ENCODE peak calls at places on chromosome 2, in ten cellular contexts. One of them, this sample, is unnamed.

GRCh38 chr2:219280682-219281081 is 1.5 kb downstream of the DNAJB2 start:
- DNase-seq in spleen: no peak
- DNase-seq in endothelial cell of umbilical vein: no peak
- DNase-seq in uterus: no peak
- DNase-seq in NT2/D1: no peak
- DNase-seq in thyroid gland: no peak
- DNase-seq in right atrium auricular region: no peak
- DNase-seq in astrocyte: no peak
- DNase-seq in heart left ventricle: no peak
- DNase-seq in cardiac muscle cell: no peak
- DNase-seq in this sample: no peak

GRCh38 chr2:134282638-134283400 is 28.9 kb downstream of the MGAT5 start:
- DNase-seq in spleen: no peak
- DNase-seq in endothelial cell of umbilical vein: no peak
- DNase-seq in uterus: no peak
- DNase-seq in NT2/D1: no peak
- DNase-seq in thyroid gland: no peak
- DNase-seq in right atrium auricular region: no peak
- DNase-seq in astrocyte: no peak
- DNase-seq in heart left ventricle: no peak
- DNase-seq in cardiac muscle cell: no peak
- DNase-seq in this sample: no peak

GRCh38 chr2:237281900-237282306 is 132.1 kb downstream of the COL6A3 start:
- DNase-seq in spleen: no peak
- DNase-seq in endothelial cell of umbilical vein: no peak
- DNase-seq in uterus: no peak
- DNase-seq in NT2/D1: no peak
- DNase-seq in thyroid gland: no peak
- DNase-seq in right atrium auricular region: no peak
- DNase-seq in astrocyte: peak; percentile 93
- DNase-seq in heart left ventricle: no peak
- DNase-seq in cardiac muscle cell: no peak
- DNase-seq in this sample: no peak

GRCh38 chr2:215015421-215015820 is 123.0 kb downstream of the ABCA12 start:
- DNase-seq in spleen: no peak
- DNase-seq in endothelial cell of umbilical vein: no peak
- DNase-seq in uterus: no peak
- DNase-seq in NT2/D1: no peak
- DNase-seq in thyroid gland: no peak
- DNase-seq in right atrium auricular region: no peak
- DNase-seq in astrocyte: no peak
- DNase-seq in heart left ventricle: no peak
- DNase-seq in cardiac muscle cell: no peak
- DNase-seq in this sample: no peak

GRCh38 chr2:134290363-134290762 is 36.5 kb downstream of the MGAT5 start:
- DNase-seq in spleen: no peak
- DNase-seq in endothelial cell of umbilical vein: no peak
- DNase-seq in uterus: no peak
- DNase-seq in NT2/D1: no peak
- DNase-seq in thyroid gland: no peak
- DNase-seq in right atrium auricular region: no peak
- DNase-seq in astrocyte: no peak
- DNase-seq in heart left ventricle: no peak
- DNase-seq in cardiac muscle cell: no peak
- DNase-seq in this sample: no peak

GRCh38 chr2:160651416-160652200 is 158.0 kb upstream of the RBMS1 start:
- DNase-seq in spleen: no peak
- DNase-seq in endothelial cell of umbilical vein: peak; percentile 20
- DNase-seq in uterus: no peak
- DNase-seq in NT2/D1: no peak
- DNase-seq in thyroid gland: no peak
- DNase-seq in right atrium auricular region: no peak
- DNase-seq in astrocyte: peak; percentile 64
- DNase-seq in heart left ventricle: no peak
- DNase-seq in cardiac muscle cell: no peak
- DNase-seq in this sample: no peak

GRCh38 chr2:219661197-219661954 is 33.9 kb downstream of the SLC4A3 start:
- DNase-seq in spleen: no peak
- DNase-seq in endothelial cell of umbilical vein: no peak
- DNase-seq in uterus: no peak
- DNase-seq in NT2/D1: no peak
- DNase-seq in thyroid gland: no peak
- DNase-seq in right atrium auricular region: no peak
- DNase-seq in astrocyte: peak; percentile 64
- DNase-seq in heart left ventricle: no peak
- DNase-seq in cardiac muscle cell: no peak
- DNase-seq in this sample: no peak

GRCh38 chr2:218369374-218369773 is 12.7 kb upstream of the SLC11A1 start:
- DNase-seq in spleen: no peak
- DNase-seq in endothelial cell of umbilical vein: no peak
- DNase-seq in uterus: no peak
- DNase-seq in NT2/D1: no peak
- DNase-seq in thyroid gland: peak; percentile 75
- DNase-seq in right atrium auricular region: no peak
- DNase-seq in astrocyte: no peak
- DNase-seq in heart left ventricle: no peak
- DNase-seq in cardiac muscle cell: no peak
- DNase-seq in this sample: no peak

GRCh38 chr2:36413218-36413617 is 57.6 kb downstream of the CRIM1 start:
- DNase-seq in spleen: no peak
- DNase-seq in endothelial cell of umbilical vein: peak; percentile 88
- DNase-seq in uterus: no peak
- DNase-seq in NT2/D1: no peak
- DNase-seq in thyroid gland: no peak
- DNase-seq in right atrium auricular region: no peak
- DNase-seq in astrocyte: peak; percentile 39
- DNase-seq in heart left ventricle: no peak
- DNase-seq in cardiac muscle cell: no peak
- DNase-seq in this sample: no peak
- H3K4me1 ChIP-seq in spleen: peaks cover 17% of the 10 kb centered on the region
- H3K4me1 ChIP-seq in endothelial cell of umbilical vein: peaks cover 88% of the 10 kb centered on the region
- H3K4me1 ChIP-seq in uterus: no peaks in the 10 kb centered on the region
- H3K4me1 ChIP-seq in NT2/D1: peaks cover under 1% of the 10 kb centered on the region
- H3K4me1 ChIP-seq in thyroid gland: peaks cover 54% of the 10 kb centered on the region
- H3K4me1 ChIP-seq in right atrium auricular region: peaks cover 76% of the 10 kb centered on the region
- H3K4me1 ChIP-seq in astrocyte: peaks cover 28% of the 10 kb centered on the region
- H3K4me1 ChIP-seq in heart left ventricle: peaks cover 99% of the 10 kb centered on the region
- H3K4me1 ChIP-seq in cardiac muscle cell: no peaks in the 10 kb centered on the region
- H3K4me1 ChIP-seq in this sample: peaks cover 28% of the 10 kb centered on the region

DNA sequence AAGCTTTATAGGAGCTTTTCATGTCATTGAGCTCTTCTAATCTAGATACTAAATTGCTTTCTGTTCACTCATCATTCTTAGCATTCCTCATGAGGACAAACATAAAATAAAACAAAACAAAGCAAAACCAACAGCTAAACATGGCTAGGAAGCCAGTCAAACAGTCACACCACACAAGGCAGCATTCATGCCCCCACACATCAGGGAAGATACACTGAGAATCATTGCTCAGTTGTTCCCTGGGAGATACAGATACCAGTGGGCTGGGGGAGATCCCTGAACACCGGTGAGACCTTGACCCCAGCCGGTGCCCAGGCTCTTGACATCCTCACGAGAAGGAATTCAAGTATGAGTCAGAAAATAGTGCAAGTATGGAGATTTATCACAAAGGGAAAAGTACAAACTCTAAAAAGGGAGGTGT is 177.9 kb upstream of the ARL4C start:
- DNase-seq in spleen: no peak
- DNase-seq in endothelial cell of umbilical vein: no peak
- DNase-seq in uterus: no peak
- DNase-seq in NT2/D1: no peak
- DNase-seq in thyroid gland: no peak
- DNase-seq in right atrium auricular region: no peak
- DNase-seq in astrocyte: peak; percentile 79
- DNase-seq in heart left ventricle: no peak
- DNase-seq in cardiac muscle cell: no peak
- DNase-seq in this sample: no peak
- H3K4me3 ChIP-seq in spleen: no peak overlapping the region
- H3K4me3 ChIP-seq in endothelial cell of umbilical vein: no peak overlapping the region
- H3K4me3 ChIP-seq in uterus: no peak overlapping the region
- H3K4me3 ChIP-seq in NT2/D1: no peak overlapping the region
- H3K4me3 ChIP-seq in thyroid gland: no peak overlapping the region
- H3K4me3 ChIP-seq in right atrium auricular region: no peak overlapping the region
- H3K4me3 ChIP-seq in astrocyte: no peak overlapping the region
- H3K4me3 ChIP-seq in heart left ventricle: no peak overlapping the region
- H3K4me3 ChIP-seq in cardiac muscle cell: no peak overlapping the region
- H3K4me3 ChIP-seq in this sample: no peak overlapping the region

GRCh38 chr2:121475811-121476571 is 54.7 kb upstream of the RNU4ATAC start:
- DNase-seq in spleen: no peak
- DNase-seq in endothelial cell of umbilical vein: no peak
- DNase-seq in uterus: no peak
- DNase-seq in NT2/D1: no peak
- DNase-seq in thyroid gland: no peak
- DNase-seq in right atrium auricular region: no peak
- DNase-seq in astrocyte: no peak
- DNase-seq in heart left ventricle: no peak
- DNase-seq in cardiac muscle cell: no peak
- DNase-seq in this sample: no peak

GRCh38 chr2:121478996-121479735 is 51.5 kb upstream of the RNU4ATAC start:
- DNase-seq in spleen: no peak
- DNase-seq in endothelial cell of umbilical vein: peak; percentile 8
- DNase-seq in uterus: no peak
- DNase-seq in NT2/D1: no peak
- DNase-seq in thyroid gland: no peak
- DNase-seq in right atrium auricular region: no peak
- DNase-seq in astrocyte: peak; percentile 16
- DNase-seq in heart left ventricle: no peak
- DNase-seq in cardiac muscle cell: no peak
- DNase-seq in this sample: no peak

GRCh38 chr2:121479882-121480522 is 50.7 kb upstream of the RNU4ATAC start:
- DNase-seq in spleen: no peak
- DNase-seq in endothelial cell of umbilical vein: peak; percentile 44
- DNase-seq in uterus: no peak
- DNase-seq in NT2/D1: no peak
- DNase-seq in thyroid gland: peak; percentile 74
- DNase-seq in right atrium auricular region: no peak
- DNase-seq in astrocyte: peak; percentile 65
- DNase-seq in heart left ventricle: no peak
- DNase-seq in cardiac muscle cell: peak; percentile 42
- DNase-seq in this sample: no peak

GRCh38 chr2:121473502-121473901 is 57.2 kb upstream of the RNU4ATAC start:
- DNase-seq in spleen: no peak
- DNase-seq in endothelial cell of umbilical vein: no peak
- DNase-seq in uterus: no peak
- DNase-seq in NT2/D1: no peak
- DNase-seq in thyroid gland: no peak
- DNase-seq in right atrium auricular region: no peak
- DNase-seq in astrocyte: no peak
- DNase-seq in heart left ventricle: no peak
- DNase-seq in cardiac muscle cell: no peak
- DNase-seq in this sample: no peak

GRCh38 chr2:121476714-121477113 is 54.0 kb upstream of the RNU4ATAC start:
- DNase-seq in spleen: no peak
- DNase-seq in endothelial cell of umbilical vein: no peak
- DNase-seq in uterus: no peak
- DNase-seq in NT2/D1: no peak
- DNase-seq in thyroid gland: no peak
- DNase-seq in right atrium auricular region: no peak
- DNase-seq in astrocyte: no peak
- DNase-seq in heart left ventricle: no peak
- DNase-seq in cardiac muscle cell: peak; percentile 37
- DNase-seq in this sample: no peak
- H3K4me1 ChIP-seq in spleen: no peaks in the 10 kb centered on the region
- H3K4me1 ChIP-seq in endothelial cell of umbilical vein: no peaks in the 10 kb centered on the region
- H3K4me1 ChIP-seq in uterus: no peaks in the 10 kb centered on the region
- H3K4me1 ChIP-seq in NT2/D1: no peaks in the 10 kb centered on the region
- H3K4me1 ChIP-seq in thyroid gland: peaks cover 18% of the 10 kb centered on the region
- H3K4me1 ChIP-seq in right atrium auricular region: peaks cover 53% of the 10 kb centered on the region
- H3K4me1 ChIP-seq in astrocyte: peaks cover 45% of the 10 kb centered on the region
- H3K4me1 ChIP-seq in heart left ventricle: peaks cover 50% of the 10 kb centered on the region
- H3K4me1 ChIP-seq in cardiac muscle cell: peaks cover 42% of the 10 kb centered on the region
- H3K4me1 ChIP-seq in this sample: peaks cover 6% of the 10 kb centered on the region

DNA sequence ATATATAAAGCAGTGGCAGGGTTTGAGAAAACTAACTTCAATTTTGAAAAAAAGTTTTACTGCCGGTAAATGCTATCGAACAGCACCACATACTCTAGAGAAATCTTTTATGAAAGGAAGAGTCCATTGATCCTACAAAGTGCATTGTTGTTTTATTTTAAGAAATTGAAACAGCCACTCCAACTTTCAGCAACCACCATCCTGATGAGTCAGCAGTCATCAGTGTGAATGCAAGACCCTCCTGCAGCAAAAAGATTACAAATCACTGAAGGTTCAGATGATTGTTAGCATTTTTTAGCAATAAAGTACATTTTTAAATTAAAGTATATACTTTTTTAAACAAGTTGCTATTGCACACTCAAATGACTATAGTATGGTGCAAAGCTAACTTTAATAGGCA is 1017.7 kb upstream of the CRIM1 start:
- DNase-seq in spleen: no peak
- DNase-seq in endothelial cell of umbilical vein: no peak
- DNase-seq in uterus: no peak
- DNase-seq in NT2/D1: no peak
- DNase-seq in thyroid gland: no peak
- DNase-seq in right atrium auricular region: no peak
- DNase-seq in astrocyte: no peak
- DNase-seq in heart left ventricle: no peak
- DNase-seq in cardiac muscle cell: no peak
- DNase-seq in this sample: no peak
- H3K4me3 ChIP-seq in spleen: no peak overlapping the region
- H3K4me3 ChIP-seq in endothelial cell of umbilical vein: no peak overlapping the region
- H3K4me3 ChIP-seq in uterus: no peak overlapping the region
- H3K4me3 ChIP-seq in NT2/D1: no peak overlapping the region
- H3K4me3 ChIP-seq in thyroid gland: no peak overlapping the region
- H3K4me3 ChIP-seq in right atrium auricular region: no peak overlapping the region
- H3K4me3 ChIP-seq in astrocyte: no peak overlapping the region
- H3K4me3 ChIP-seq in heart left ventricle: no peak overlapping the region
- H3K4me3 ChIP-seq in cardiac muscle cell: no peak overlapping the region
- H3K4me3 ChIP-seq in this sample: no peak overlapping the region

This sample was measured in aorta.